ENCODE peak calls at places on chromosomes 5 and 9, in six cellular contexts. One of them, this sample, is unnamed.

GRCh38 chr5:111384220-111384619 is 128.1 kb downstream of the STARD4 start:
- DNase-seq in A172: peak; percentile 20
- DNase-seq in NCI-H774: no peak
- DNase-seq in left lung: no peak
- DNase-seq in cardiac muscle cell: peak; percentile 16
- DNase-seq in EL: no peak
- DNase-seq in this sample: no peak

GRCh38 chr5:75681125-75681830 is 36.0 kb downstream of the POC5 start:
- DNase-seq in NCI-H774: peak; percentile 47
- DNase-seq in cardiac muscle cell: peak; percentile 54
- DNase-seq in left lung: no peak
- DNase-seq in A172: peak; percentile 32
- DNase-seq in EL: peak; percentile 69
- DNase-seq in this sample: peak; percentile 32

GRCh38 chr5:90947667-90948066 is 389.1 kb downstream of the ADGRV1 start:
- DNase-seq in NCI-H774: no peak
- DNase-seq in cardiac muscle cell: no peak
- DNase-seq in left lung: no peak
- DNase-seq in EL: no peak
- DNase-seq in A172: no peak
- DNase-seq in this sample: no peak

GRCh38 chr5:180093651-180094382 is 22.3 kb upstream of the RNF130 start:
- DNase-seq in left lung: no peak
- DNase-seq in A172: no peak
- DNase-seq in NCI-H774: no peak
- DNase-seq in cardiac muscle cell: no peak
- DNase-seq in EL: no peak
- DNase-seq in this sample: no peak

GRCh38 chr5:4977421-4977820 is 162.7 kb upstream of the ADAMTS16 start:
- DNase-seq in cardiac muscle cell: no peak
- DNase-seq in A172: no peak
- DNase-seq in NCI-H774: no peak
- DNase-seq in EL: no peak
- DNase-seq in left lung: no peak
- DNase-seq in this sample: no peak

GRCh38 chr9:121105531-121105930 is 30.8 kb downstream of the CNTRL start:
- DNase-seq in cardiac muscle cell: no peak
- DNase-seq in EL: no peak
- DNase-seq in NCI-H774: no peak
- DNase-seq in left lung: no peak
- DNase-seq in A172: no peak
- DNase-seq in this sample: no peak

GRCh38 chr5:113271753-113272454 is 162.9 kb downstream of the TSSK1B start:
- DNase-seq in cardiac muscle cell: no peak
- DNase-seq in left lung: no peak
- DNase-seq in A172: no peak
- DNase-seq in EL: no peak
- DNase-seq in NCI-H774: no peak
- DNase-seq in this sample: no peak

GRCh38 chr5:61332369-61332745 is 299 bp downstream of the ZSWIM6 start:
- DNase-seq in NCI-H774: peak; percentile 44
- DNase-seq in EL: peak; percentile 37
- DNase-seq in A172: no peak
- DNase-seq in left lung: peak; percentile 88
- DNase-seq in cardiac muscle cell: peak; percentile 66
- DNase-seq in this sample: peak; percentile 21